ENCODE peak calls at places on chromosomes 5 and 9, in nine cellular contexts. S is upper lobe of right lung, T is fibroblast of lung, H is left ventricle myocardium inferior, Q is HCT116, W is right lobe of liver, I is stomach, L is HepG2, U is GM23248. N is an unnamed sample.
A peak's percentile ranks its signal among the peaks of the same experiment; 100 is the strongest.

GRCh38 chr5:144448457-144448856 is 277.8 kb downstream of the KCTD16 start:
- DNase-seq in L (no peak), H (no peak), Q (no peak), T (no peak), S (no peak), I (no peak), W (no peak), U (no peak), N (no peak)

GRCh38 chr9:104863180-104863883 is 64.6 kb downstream of the ABCA1 start:
- DNase-seq in W (no peak), S (no peak), L (peak; percentile 59), T (peak; percentile 85), U (peak; percentile 94), H (no peak), Q (peak; percentile 44), I (peak; percentile 38), N (peak; percentile 88)

GRCh38 chr5:147464211-147464610 is 45.7 kb downstream of the DPYSL3 start:
- DNase-seq in L (peak; percentile 11), T (peak; percentile 66), W (no peak), Q (peak; percentile 19), U (peak; percentile 54), H (no peak), S (no peak), I (no peak), N (peak; percentile 56)

GRCh38 chr5:56986631-56986957 is 34.7 kb upstream of the MIER3 start:
- DNase-seq in L (no peak), U (peak; percentile 71), Q (no peak), H (no peak), W (no peak), T (no peak), I (no peak), S (no peak), N (no peak)

GRCh38 chr9:129481824-129482511 is 138.9 kb downstream of the C9orf50 start:
- DNase-seq in T (no peak), I (no peak), W (peak; percentile 57), S (no peak), U (peak; percentile 62), H (peak; percentile 62), Q (no peak), L (no peak), N (no peak)

GRCh38 chr5:151663617-151664322 is 22.9 kb downstream of the SPARC start:
- DNase-seq in S (no peak), L (no peak), Q (no peak), T (no peak), I (no peak), H (peak; percentile 56), U (peak; percentile 63), W (no peak), N (no peak)

GRCh38 chr5:149387982-149388381 is 8.9 kb upstream of the IL17B start:
- DNase-seq in L (no peak), H (no peak), Q (no peak), T (peak; percentile 91), W (no peak), I (no peak), U (peak; percentile 48), S (no peak), N (no peak)

GRCh38 chr9:117325789-117326185 is 89.1 kb downstream of the ASTN2 start:
- DNase-seq in H (no peak), W (no peak), S (no peak), U (no peak), I (no peak), T (no peak), L (no peak), Q (no peak), N (no peak)

GRCh38 chr5:157116483-157116954 is 7.7 kb upstream of the HAVCR2 start:
- DNase-seq in T (no peak), I (no peak), L (no peak), W (no peak), Q (no peak), U (no peak), H (no peak), S (no peak), N (no peak)

DNA sequence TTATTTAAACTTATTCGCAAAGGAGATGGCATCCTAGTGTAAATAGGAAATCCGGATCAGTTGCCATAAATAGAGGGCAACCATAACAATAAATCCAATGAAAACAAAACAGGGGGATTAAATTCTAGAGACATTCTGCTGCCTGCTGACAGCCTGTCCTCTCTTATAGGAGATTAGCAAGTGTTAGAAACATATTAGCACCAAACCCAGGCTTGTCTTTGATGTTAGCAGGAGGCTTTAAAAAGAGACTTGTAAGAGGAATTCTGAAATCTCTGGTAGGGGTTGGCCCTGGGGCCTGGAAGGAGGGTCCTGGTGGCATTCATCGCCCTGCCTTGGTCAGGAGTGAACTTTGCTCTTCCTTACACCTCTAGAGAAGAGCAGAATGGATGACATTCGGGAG is 21.6 kb downstream of the NDST1 start:
- DNase-seq in I (no peak), U (no peak), W (no peak), T (no peak), L (no peak), S (no peak), H (no peak), Q (no peak), N (peak; percentile 62)
- H3K27me3 ChIP-seq in I (no peaks in the 10 kb centered on the region), U (no peaks in the 10 kb centered on the region), W (no peaks in the 10 kb centered on the region), T (no peaks in the 10 kb centered on the region), L (no peaks in the 10 kb centered on the region), S (no peaks in the 10 kb centered on the region), H (no peaks in the 10 kb centered on the region), Q (no peaks in the 10 kb centered on the region), N (no peaks in the 10 kb centered on the region)

DNA sequence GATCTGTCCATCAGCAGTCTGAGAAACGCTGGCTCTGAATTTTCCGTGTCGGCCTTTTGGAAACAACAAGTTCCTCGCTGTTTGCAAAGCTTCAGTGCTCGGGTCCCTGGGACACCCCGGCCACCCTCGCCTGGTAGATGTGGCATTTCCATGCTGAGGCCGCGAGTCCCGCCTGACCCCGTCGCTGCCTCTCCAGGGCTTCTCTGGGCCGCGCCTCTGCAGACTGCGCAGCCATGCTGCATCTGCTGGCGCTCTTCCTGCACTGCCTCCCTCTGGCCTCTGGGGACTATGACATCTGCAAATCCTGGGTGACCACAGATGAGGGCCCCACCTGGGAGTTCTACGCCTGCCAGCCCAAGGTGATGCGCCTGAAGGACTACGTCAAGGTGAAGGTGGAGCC is 4.7 kb downstream of the NTNG2 start:
- DNase-seq in S (no peak), U (no peak), L (no peak), T (no peak), I (no peak), Q (no peak), H (no peak), W (no peak), N (no peak)
- H3K27me3 ChIP-seq in S (peaks cover 57% of the 10 kb centered on the region), U (peaks cover 39% of the 10 kb centered on the region), L (peaks cover 13% of the 10 kb centered on the region), T (peaks cover 19% of the 10 kb centered on the region), I (peaks cover 99% of the 10 kb centered on the region), Q (peaks cover 13% of the 10 kb centered on the region), H (peaks cover 97% of the 10 kb centered on the region), W (peaks cover 16% of the 10 kb centered on the region), N (peaks cover 14% of the 10 kb centered on the region)

GRCh38 chr9:123983047-123983446 is 28.5 kb upstream of the LHX2 start:
- DNase-seq in Q (no peak), U (no peak), S (no peak), T (no peak), W (no peak), L (no peak), H (no peak), I (no peak), N (no peak)
- H3K27me3 ChIP-seq in Q (peaks cover 11% of the 10 kb centered on the region), U (peaks cover 69% of the 10 kb centered on the region), S (peaks cover 31% of the 10 kb centered on the region), T (peaks cover 13% of the 10 kb centered on the region), W (no peaks in the 10 kb centered on the region), L (peaks cover 10% of the 10 kb centered on the region), H (peaks cover 54% of the 10 kb centered on the region), I (peaks cover 58% of the 10 kb centered on the region), N (peaks cover 26% of the 10 kb centered on the region)

GRCh38 chr9:79581388-79581787 is 9.6 kb downstream of the TLE4 start:
- DNase-seq in I (peak; percentile 33), L (no peak), U (peak; percentile 23), Q (no peak), T (peak; percentile 66), W (no peak), S (no peak), H (no peak), N (no peak)

GRCh38 chr9:79577969-79578723 is 6.4 kb downstream of the TLE4 start:
- DNase-seq in Q (no peak), T (peak; percentile 14), L (no peak), I (no peak), S (no peak), U (peak; percentile 44), H (no peak), W (no peak), N (no peak)

GRCh38 chr9:79579624-79580023 is 7.9 kb downstream of the TLE4 start:
- DNase-seq in I (no peak), H (no peak), S (no peak), U (no peak), T (no peak), Q (no peak), W (no peak), L (no peak), N (no peak)

GRCh38 chr9:79580065-79580464 is 8.3 kb downstream of the TLE4 start:
- DNase-seq in L (no peak), T (no peak), Q (no peak), I (no peak), H (no peak), W (no peak), U (no peak), S (no peak), N (no peak)

GRCh38 chr9:79578891-79579290 is 7.1 kb downstream of the TLE4 start:
- DNase-seq in H (no peak), T (no peak), I (no peak), S (no peak), Q (no peak), W (no peak), U (peak; percentile 61), L (no peak), N (no peak)
- H3K27me3 ChIP-seq in H (no peaks in the 10 kb centered on the region), T (no peaks in the 10 kb centered on the region), I (no peaks in the 10 kb centered on the region), S (no peaks in the 10 kb centered on the region), Q (no peaks in the 10 kb centered on the region), W (no peaks in the 10 kb centered on the region), U (no peaks in the 10 kb centered on the region), L (no peaks in the 10 kb centered on the region), N (no peaks in the 10 kb centered on the region)

DNA sequence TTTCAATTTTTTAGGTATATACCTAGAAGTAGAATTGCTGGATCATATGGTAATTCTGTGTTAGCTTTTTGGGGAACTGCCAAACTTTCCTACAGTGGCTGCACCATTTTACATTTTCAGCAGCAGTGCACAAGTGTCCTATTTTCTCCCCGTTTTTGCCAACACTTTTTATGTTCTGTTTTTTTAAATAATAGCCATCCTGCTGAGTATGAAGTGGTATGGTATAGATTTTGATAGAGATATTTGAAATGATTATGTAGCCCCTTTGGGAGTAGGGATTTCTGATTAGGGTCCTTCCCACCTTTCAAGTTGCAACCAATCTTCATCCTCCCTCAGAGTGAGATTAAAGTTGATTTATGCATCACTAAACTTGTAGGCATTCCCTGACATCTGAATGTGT is 76.5 kb downstream of the ARHGEF28 start:
- DNase-seq in L (no peak), H (no peak), U (no peak), I (no peak), W (no peak), Q (no peak), T (no peak), S (no peak), N (no peak)
- H3K27me3 ChIP-seq in L (no peaks in the 10 kb centered on the region), H (peaks cover 5% of the 10 kb centered on the region), U (no peaks in the 10 kb centered on the region), I (no peaks in the 10 kb centered on the region), W (no peaks in the 10 kb centered on the region), Q (no peaks in the 10 kb centered on the region), T (no peaks in the 10 kb centered on the region), S (no peaks in the 10 kb centered on the region), N (no peaks in the 10 kb centered on the region)